ENCODE peak calls at places on chromosomes 7 and 10, in five cellular contexts. W is cardiac fibroblast, Q is fibroblast of lung, N is GM10248, U is epithelial cell of proximal tubule. F is an unnamed sample.

GRCh38 chr10:1364151-1364910 is 308.1 kb downstream of the WDR37 start:
- DNase-seq in W (no peak), Q (no peak), N (no peak), U (no peak), F (peak; percentile 65)

GRCh38 chr10:69224862-69225657 is 4.9 kb downstream of the HKDC1 start:
- DNase-seq in W (peak; percentile 29), Q (no peak), N (no peak), U (no peak), F (peak; percentile 74)

GRCh38 chr10:94172332-94172731 is 178.6 kb downstream of the PLCE1 start:
- DNase-seq in W (no peak), Q (peak; percentile 33), N (no peak), U (no peak), F (peak; percentile 60)

GRCh38 chr10:70909326-70909935 is 21.1 kb upstream of the PCBD1 start:
- DNase-seq in W (no peak), Q (no peak), N (no peak), U (no peak), F (no peak)

GRCh38 chr7:38147005-38147404 is 31.0 kb upstream of the STARD3NL start:
- DNase-seq in W (no peak), Q (no peak), N (no peak), U (no peak), F (no peak)

GRCh38 chr10:78028438-78029293 is 649 bp downstream of the POLR3A start:
- DNase-seq in W (peak; percentile 58), Q (peak; percentile 66), N (no peak), U (no peak), F (no peak)

GRCh38 chr7:66429498-66430163 is 199.1 kb upstream of the KCTD7 start:
- DNase-seq in W (no peak), Q (no peak), N (no peak), U (no peak), F (no peak)

GRCh38 chr10:7593068-7593467 is 73.7 kb downstream of the ITIH5 start:
- DNase-seq in W (no peak), Q (no peak), N (no peak), U (no peak), F (no peak)

GRCh38 chr7:77699056-77699455 is 2.8 kb downstream of the RSBN1L start:
- DNase-seq in W (no peak), Q (peak; percentile 49), N (peak; percentile 67), U (no peak), F (no peak)

GRCh38 chr10:21327239-21327993 is 198.1 kb downstream of the SKIDA1 start:
- DNase-seq in W (no peak), Q (no peak), N (no peak), U (no peak), F (no peak)

GRCh38 chr10:5400843-5401242 is 3.8 kb downstream of the TUBAL3 start:
- DNase-seq in W (no peak), Q (no peak), N (no peak), U (no peak), F (no peak)

GRCh38 chr7:105345003-105345402 is 43.7 kb downstream of the SRPK2 start:
- DNase-seq in W (no peak), Q (no peak), N (no peak), U (no peak), F (no peak)

GRCh38 chr10:132638130-132638515 is 100.5 kb downstream of the INPP5A start:
- DNase-seq in W (no peak), Q (no peak), N (no peak), U (no peak), F (no peak)
- TF ChIP-seq CTCF in W (no peak), Q (no peak), N (no peak), U (no peak), F (no peak)

GRCh38 chr10:124059552-124059951 is 33.8 kb downstream of the CHST15 start:
- DNase-seq in W (no peak), Q (no peak), N (no peak), U (no peak), F (no peak)
- TF ChIP-seq CTCF in W (no peak), Q (no peak), N (no peak), U (no peak), F (no peak)

DNA sequence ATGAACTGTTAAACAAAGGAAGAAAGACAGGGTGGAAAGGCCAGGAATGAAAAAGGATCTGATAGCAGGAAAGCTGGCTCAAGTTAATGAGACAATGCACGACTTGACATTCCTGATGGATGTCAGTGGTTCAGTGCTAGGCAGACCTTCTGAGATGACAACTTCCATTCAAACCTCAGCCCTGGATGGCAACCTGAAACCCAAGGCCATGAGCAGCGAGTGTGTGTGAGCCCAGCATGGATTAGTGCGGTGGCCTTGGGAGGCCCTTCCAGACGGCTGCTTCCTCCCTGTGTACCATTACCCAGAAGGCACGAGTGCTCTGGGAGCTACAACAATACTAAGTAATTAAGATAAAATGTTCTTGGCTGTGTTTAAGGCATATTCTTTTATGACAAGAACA is 18.8 kb downstream of the TRIL start:
- DNase-seq in W (no peak), Q (no peak), N (no peak), U (no peak), F (no peak)
- TF ChIP-seq CTCF in W (no peak), Q (no peak), N (no peak), U (no peak), F (no peak)

DNA sequence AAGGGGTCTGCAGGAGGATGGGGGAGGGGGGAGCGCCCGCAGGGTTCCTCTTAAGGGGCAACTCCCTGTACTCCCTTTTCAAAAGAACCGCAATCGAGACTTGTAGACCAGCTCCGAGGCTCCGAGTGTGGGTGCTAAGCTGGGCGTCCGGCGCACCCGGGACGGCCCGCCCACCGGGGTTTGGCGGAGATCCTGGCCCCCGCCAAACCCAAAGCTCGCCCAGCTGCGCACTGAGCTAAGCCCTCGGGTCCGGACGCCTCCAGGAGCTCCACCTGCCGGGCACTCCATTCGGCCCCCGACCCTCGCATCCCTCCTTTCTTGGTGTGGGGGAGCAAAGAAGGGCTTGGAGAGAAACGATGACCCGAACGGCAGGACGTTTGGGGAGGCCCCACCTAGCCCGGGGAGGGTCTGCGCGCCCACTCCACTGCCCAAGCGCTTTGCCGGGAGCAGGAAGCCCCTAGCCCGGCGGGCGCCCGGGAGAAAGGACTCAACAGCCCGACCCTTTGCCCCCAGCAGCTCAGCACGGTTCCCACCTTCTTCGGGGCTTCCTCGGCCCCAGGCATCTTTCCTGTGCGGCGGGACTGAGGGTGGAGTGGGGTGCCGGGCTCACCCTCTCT is 649 bp downstream of the AFAP1L2 start:
- DNase-seq in W (no peak), Q (peak; percentile 33), N (peak; percentile 47), U (no peak), F (no peak)
- TF ChIP-seq CTCF in W (no peak), Q (no peak), N (peak; percentile 36), U (peak; percentile 51), F (peak; percentile 41)

DNA sequence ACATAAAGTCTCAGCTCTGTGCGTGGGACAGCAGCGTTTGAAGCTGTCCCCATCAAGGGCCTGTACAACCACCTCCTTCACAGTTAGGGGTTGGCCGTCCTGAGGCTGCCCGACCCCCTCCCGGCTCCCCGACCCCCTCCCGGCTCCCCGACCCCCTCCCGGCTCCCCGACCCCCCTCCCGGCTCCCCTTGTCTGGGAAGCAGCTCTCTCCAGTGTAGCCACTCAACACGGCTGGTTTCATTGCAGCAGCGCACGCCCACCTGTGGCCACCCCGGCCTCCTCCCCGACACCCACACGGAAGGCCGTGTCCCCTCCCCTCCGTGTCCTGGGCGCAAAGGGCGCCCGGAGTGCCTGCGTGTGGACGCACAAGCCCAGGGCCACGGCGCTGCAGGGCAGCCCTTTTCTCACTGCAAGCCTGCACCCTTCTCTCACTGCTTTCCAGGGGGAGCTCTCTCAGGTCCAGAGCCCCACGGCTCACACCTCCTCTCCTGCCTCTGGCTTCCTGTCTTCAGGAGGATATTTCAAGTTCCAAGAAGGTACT is 20.9 kb upstream of the FAM20C start:
- DNase-seq in W (no peak), Q (no peak), N (no peak), U (no peak), F (no peak)
- TF ChIP-seq CTCF in W (no peak), Q (no peak), N (no peak), U (peak; percentile 13), F (no peak)

DNA sequence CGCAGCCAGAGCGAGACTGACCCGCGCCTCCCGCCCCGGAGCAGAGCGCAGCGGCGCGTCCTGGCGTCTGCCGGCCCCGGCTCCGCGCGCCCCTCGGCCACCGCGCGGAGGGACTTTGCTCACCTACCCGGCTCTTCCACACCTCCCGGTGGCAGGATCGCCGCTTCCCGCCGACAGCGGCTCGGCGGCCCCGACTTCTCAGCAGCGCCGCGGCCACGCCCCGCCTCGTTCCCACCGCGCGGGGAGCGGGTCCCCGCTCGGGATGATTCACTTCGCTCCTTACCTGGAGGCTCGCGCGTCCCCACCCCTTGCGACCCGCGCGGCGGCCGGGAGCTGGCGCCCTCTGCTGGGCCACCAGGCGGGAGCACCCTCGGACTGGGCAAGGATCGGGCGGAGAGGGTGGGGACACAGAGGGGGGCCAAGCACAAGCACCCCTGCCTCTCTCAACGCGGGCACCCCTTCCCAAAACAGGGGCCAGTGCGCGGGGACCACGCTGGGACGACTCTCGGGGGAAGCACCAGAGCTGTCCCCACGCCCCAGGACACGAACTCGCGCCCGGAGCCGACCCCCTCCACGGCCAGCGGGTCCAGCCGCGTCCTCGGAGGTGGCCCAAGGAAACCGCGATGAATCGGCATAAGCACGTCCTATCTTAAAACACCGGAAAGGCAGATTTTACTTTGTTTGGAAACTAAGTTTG is 101.0 kb upstream of the SVIL start:
- DNase-seq in W (peak; percentile 73), Q (peak; percentile 72), N (peak; percentile 86), U (no peak), F (peak; percentile 83)
- TF ChIP-seq CTCF in W (peak; percentile 74), Q (peak; percentile 79), N (peak; percentile 86), U (peak; percentile 75), F (peak; percentile 85)

DNA sequence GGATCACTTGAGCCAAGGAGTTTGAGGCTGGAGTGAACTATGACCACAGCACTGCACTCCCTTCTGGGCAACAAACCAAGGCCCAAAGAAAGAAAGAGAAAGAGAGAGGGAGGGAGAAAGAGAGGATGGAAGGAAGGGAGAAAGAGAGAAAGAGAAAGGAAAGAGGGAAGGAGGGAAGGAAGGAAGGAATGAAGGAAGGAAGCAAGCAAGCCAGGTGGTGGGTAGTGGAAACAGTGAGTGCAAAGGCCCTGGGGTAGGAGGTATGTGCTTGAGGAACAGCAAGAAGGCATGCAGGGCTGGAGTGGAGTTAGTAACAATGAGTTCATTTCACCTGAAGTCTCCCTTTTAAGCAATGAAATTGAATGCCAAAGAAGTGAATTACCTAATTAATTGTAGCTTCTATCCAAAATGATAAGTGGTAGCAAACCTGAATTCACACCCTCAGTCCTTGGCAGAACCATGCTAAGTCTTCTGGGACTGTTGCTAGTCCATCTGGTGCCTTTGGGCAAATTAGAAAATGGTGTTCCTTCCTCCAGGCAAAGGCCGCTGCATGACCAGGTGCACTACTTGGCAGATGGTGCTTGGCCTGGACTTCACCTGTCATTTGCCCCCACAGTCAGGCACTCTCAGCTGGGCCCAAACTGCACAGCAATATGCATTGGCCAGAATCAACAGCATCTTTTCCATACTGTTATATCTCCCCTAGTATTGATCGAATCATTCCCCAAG is 67.4 kb upstream of the MPP7 start:
- DNase-seq in W (no peak), Q (no peak), N (no peak), U (no peak), F (no peak)
- TF ChIP-seq CTCF in W (no peak), Q (no peak), N (no peak), U (no peak), F (no peak)

F was measured in MCF 10A.